ENCODE peak calls at places on chromosomes 4 and X, in seven cellular contexts. One of them, this sample, is unnamed.

GRCh38 chr4:11549525-11549924 is 120.8 kb upstream of the HS3ST1 start:
- DNase-seq in HCT116: no peak
- DNase-seq in left ventricle myocardium superior: no peak
- DNase-seq in amniotic epithelial cell: no peak
- DNase-seq in PC-3: no peak
- DNase-seq in Daoy: no peak
- DNase-seq in iPS-NIHi11: no peak
- DNase-seq in this sample: no peak

GRCh38 chr4:150475763-150476162 is 106.2 kb upstream of the MAB21L2 start:
- DNase-seq in HCT116: no peak
- DNase-seq in left ventricle myocardium superior: no peak
- DNase-seq in amniotic epithelial cell: no peak
- DNase-seq in PC-3: no peak
- DNase-seq in Daoy: no peak
- DNase-seq in iPS-NIHi11: no peak
- DNase-seq in this sample: no peak

GRCh38 chr4:77176606-77177005 is 19.6 kb downstream of the CCNG2 start:
- DNase-seq in HCT116: no peak
- DNase-seq in left ventricle myocardium superior: no peak
- DNase-seq in amniotic epithelial cell: no peak
- DNase-seq in PC-3: no peak
- DNase-seq in Daoy: no peak
- DNase-seq in iPS-NIHi11: no peak
- DNase-seq in this sample: no peak

GRCh38 chrX:131058136-131058868 is at the start of gene ARHGAP36:
- DNase-seq in HCT116: no peak
- DNase-seq in left ventricle myocardium superior: no peak
- DNase-seq in amniotic epithelial cell: no peak
- DNase-seq in PC-3: no peak
- DNase-seq in Daoy: no peak
- DNase-seq in iPS-NIHi11: peak; percentile 27
- DNase-seq in this sample: no peak

GRCh38 chrX:53716328-53717088 is 30.0 kb upstream of the HUWE1 start:
- DNase-seq in HCT116: no peak
- DNase-seq in left ventricle myocardium superior: no peak
- DNase-seq in amniotic epithelial cell: no peak
- DNase-seq in PC-3: peak; percentile 74
- DNase-seq in Daoy: peak; percentile 66
- DNase-seq in iPS-NIHi11: no peak
- DNase-seq in this sample: no peak

GRCh38 chr4:78629991-78630541 is 78.5 kb downstream of the ANXA3 start:
- DNase-seq in HCT116: no peak
- DNase-seq in left ventricle myocardium superior: peak; percentile 42
- DNase-seq in amniotic epithelial cell: peak; percentile 70
- DNase-seq in PC-3: no peak
- DNase-seq in Daoy: no peak
- DNase-seq in iPS-NIHi11: no peak
- DNase-seq in this sample: no peak

GRCh38 chrX:72054776-72055495 is 76.8 kb downstream of the RTL5 start:
- DNase-seq in HCT116: no peak
- DNase-seq in left ventricle myocardium superior: no peak
- DNase-seq in amniotic epithelial cell: no peak
- DNase-seq in PC-3: no peak
- DNase-seq in Daoy: no peak
- DNase-seq in iPS-NIHi11: peak; percentile 9
- DNase-seq in this sample: no peak

GRCh38 chr4:84697159-84697558 is 114.2 kb downstream of the CDS1 start:
- DNase-seq in HCT116: no peak
- DNase-seq in left ventricle myocardium superior: no peak
- DNase-seq in amniotic epithelial cell: no peak
- DNase-seq in PC-3: no peak
- DNase-seq in Daoy: no peak
- DNase-seq in iPS-NIHi11: no peak
- DNase-seq in this sample: no peak

GRCh38 chrX:19381326-19381725 is 37.6 kb downstream of the PDHA1 start:
- DNase-seq in HCT116: no peak
- DNase-seq in left ventricle myocardium superior: no peak
- DNase-seq in amniotic epithelial cell: no peak
- DNase-seq in PC-3: no peak
- DNase-seq in Daoy: no peak
- DNase-seq in iPS-NIHi11: no peak
- DNase-seq in this sample: no peak

GRCh38 chr4:31442236-31442635 is 722.1 kb downstream of the PCDH7 start:
- DNase-seq in HCT116: no peak
- DNase-seq in left ventricle myocardium superior: no peak
- DNase-seq in amniotic epithelial cell: no peak
- DNase-seq in PC-3: no peak
- DNase-seq in Daoy: no peak
- DNase-seq in iPS-NIHi11: peak; percentile 5
- DNase-seq in this sample: no peak

GRCh38 chrX:14779589-14779988 is 93.3 kb downstream of the FANCB start:
- DNase-seq in HCT116: no peak
- DNase-seq in left ventricle myocardium superior: no peak
- DNase-seq in amniotic epithelial cell: no peak
- DNase-seq in PC-3: peak; percentile 7
- DNase-seq in Daoy: no peak
- DNase-seq in iPS-NIHi11: no peak
- DNase-seq in this sample: no peak

GRCh38 chr4:90415116-90415515 is 287.9 kb downstream of the CCSER1 start:
- DNase-seq in HCT116: no peak
- DNase-seq in left ventricle myocardium superior: no peak
- DNase-seq in amniotic epithelial cell: no peak
- DNase-seq in PC-3: no peak
- DNase-seq in Daoy: no peak
- DNase-seq in iPS-NIHi11: no peak
- DNase-seq in this sample: no peak

GRCh38 chr4:98289375-98289774 is 28.2 kb downstream of the RAP1GDS1 start:
- DNase-seq in HCT116: no peak
- DNase-seq in left ventricle myocardium superior: no peak
- DNase-seq in amniotic epithelial cell: no peak
- DNase-seq in PC-3: no peak
- DNase-seq in Daoy: no peak
- DNase-seq in iPS-NIHi11: no peak
- DNase-seq in this sample: no peak

GRCh38 chrX:115142057-115142456 is 47.2 kb upstream of the RBMXL3 start:
- DNase-seq in HCT116: no peak
- DNase-seq in left ventricle myocardium superior: no peak
- DNase-seq in amniotic epithelial cell: no peak
- DNase-seq in PC-3: no peak
- DNase-seq in Daoy: no peak
- DNase-seq in iPS-NIHi11: no peak
- DNase-seq in this sample: no peak

GRCh38 chr4:40204507-40205258 is 7.9 kb downstream of the RHOH start:
- DNase-seq in HCT116: no peak
- DNase-seq in left ventricle myocardium superior: no peak
- DNase-seq in amniotic epithelial cell: no peak
- DNase-seq in PC-3: no peak
- DNase-seq in Daoy: no peak
- DNase-seq in iPS-NIHi11: no peak
- DNase-seq in this sample: no peak

GRCh38 chrX:64195862-64196261 is 9.6 kb downstream of the AMER1 start:
- DNase-seq in HCT116: no peak
- DNase-seq in left ventricle myocardium superior: no peak
- DNase-seq in amniotic epithelial cell: no peak
- DNase-seq in PC-3: no peak
- DNase-seq in Daoy: no peak
- DNase-seq in iPS-NIHi11: peak; percentile 12
- DNase-seq in this sample: no peak

GRCh38 chrX:51395807-51396728 is 63.4 kb downstream of the NUDT10 start:
- DNase-seq in HCT116: no peak
- DNase-seq in left ventricle myocardium superior: peak; percentile 28
- DNase-seq in amniotic epithelial cell: no peak
- DNase-seq in PC-3: no peak
- DNase-seq in Daoy: peak; percentile 28
- DNase-seq in iPS-NIHi11: peak; percentile 33
- DNase-seq in this sample: peak; percentile 57